ENCODE peak calls at places on chromosomes 16 and 17, in four cellular contexts. C is A549, L is H1, X is K562. Q is an unnamed sample.

GRCh38 chr17:76394166-76394565 is 9.8 kb downstream of the SPHK1 start:
- DNase-seq in C (no peak), L (no peak), X (no peak), Q (no peak)

GRCh38 chr17:81058263-81058871 is 23.4 kb downstream of the BAIAP2 start:
- DNase-seq in C (no peak), L (no peak), X (no peak), Q (no peak)

GRCh38 chr16:89722392-89723278 is 1.3 kb downstream of the ZNF276 start:
- DNase-seq in C (no peak), L (peak), X (no peak), Q (no peak)

GRCh38 chr16:53518550-53519416 is 15.8 kb upstream of the AKTIP start:
- DNase-seq in C (no peak), L (no peak), X (no peak), Q (no peak)

GRCh38 chr17:72580321-72581127 is 459.7 kb downstream of the SOX9 start:
- DNase-seq in C (no peak), L (no peak), X (no peak), Q (peak)

GRCh38 chr17:78873519-78874340 is 29.3 kb downstream of the CEP295NL start:
- DNase-seq in C (no peak), L (no peak), X (no peak), Q (no peak)

GRCh38 chr16:19170043-19170655 is 2.1 kb downstream of the SYT17 start:
- DNase-seq in C (no peak), L (no peak), X (no peak), Q (no peak)

GRCh38 chr17:5419959-5420653 is at the start of gene RPAIN:
- DNase-seq in C (peak), L (peak), X (peak), Q (peak)

GRCh38 chr17:44006581-44007345 is 2.3 kb downstream of the NAGS start:
- DNase-seq in C (peak), L (peak), X (peak), Q (no peak)

GRCh38 chr16:3971261-3971660 is 90.7 kb upstream of the CREBBP start:
- DNase-seq in C (no peak), L (no peak), X (no peak), Q (no peak)

GRCh38 chr17:10210151-10210574 is 11.8 kb upstream of the GAS7 start:
- DNase-seq in C (no peak), L (peak), X (no peak), Q (no peak)

GRCh38 chr16:14071576-14072271 is 605 bp downstream of the MRTFB start:
- DNase-seq in C (peak), L (peak), X (no peak), Q (peak)

GRCh38 chr16:73152731-73153130 is 104.8 kb upstream of the ZFHX3 start:
- DNase-seq in C (no peak), L (peak), X (no peak), Q (peak)

GRCh38 chr17:15931394-15931793 is 13.5 kb upstream of the ADORA2B start:
- DNase-seq in C (no peak), L (no peak), X (no peak), Q (no peak)

GRCh38 chr16:81585785-81586184 is 141.2 kb downstream of the CMIP start:
- DNase-seq in C (no peak), L (no peak), X (peak), Q (peak)

GRCh38 chr17:71914812-71915211 is 206.0 kb upstream of the SOX9 start:
- DNase-seq in C (no peak), L (no peak), X (no peak), Q (no peak)

GRCh38 chr16:84048306-84048705 is 5.7 kb upstream of the SLC38A8 start:
- DNase-seq in C (no peak), L (peak), X (peak), Q (peak)

GRCh38 chr16:77273815-77274214 is 74.6 kb downstream of the SYCE1L start:
- DNase-seq in C (no peak), L (no peak), X (no peak), Q (no peak)

GRCh38 chr17:19724501-19725420 is 8.4 kb upstream of the SLC47A2 start:
- DNase-seq in C (no peak), L (no peak), X (no peak), Q (no peak)

GRCh38 chr17:83078378-83079339 is 750 bp upstream of the METRNL start:
- DNase-seq in C (no peak), L (no peak), X (peak), Q (no peak)

GRCh38 chr17:21066394-21066793 is 23.6 kb upstream of the USP22 start:
- DNase-seq in C (no peak), L (no peak), X (no peak), Q (no peak)

GRCh38 chr17:63096426-63096825 is 130.4 kb downstream of the TANC2 start:
- DNase-seq in C (no peak), L (no peak), X (no peak), Q (no peak)

GRCh38 chr17:34364741-34365140 is 1.7 kb upstream of the CCL1 start:
- DNase-seq in C (no peak), L (no peak), X (no peak), Q (no peak)

GRCh38 chr17:81253358-81254131 is 14.4 kb downstream of the NDUFAF8 start:
- DNase-seq in C (peak), L (peak), X (peak), Q (no peak)

GRCh38 chr16:1960665-1961630 is 1.6 kb downstream of the NDUFB10 start:
- DNase-seq in C (no peak), L (no peak), X (no peak), Q (peak)
- TF ChIP-seq RAD21 in C (no peak), L (no peak), X (no peak), Q (peak)

GRCh38 chr17:45171338-45172231 is 9.9 kb downstream of the HEXIM2 start:
- DNase-seq in C (peak), L (no peak), X (peak), Q (peak)
- TF ChIP-seq MAX in C (peak), L (peak), X (no peak), Q (peak)

DNA sequence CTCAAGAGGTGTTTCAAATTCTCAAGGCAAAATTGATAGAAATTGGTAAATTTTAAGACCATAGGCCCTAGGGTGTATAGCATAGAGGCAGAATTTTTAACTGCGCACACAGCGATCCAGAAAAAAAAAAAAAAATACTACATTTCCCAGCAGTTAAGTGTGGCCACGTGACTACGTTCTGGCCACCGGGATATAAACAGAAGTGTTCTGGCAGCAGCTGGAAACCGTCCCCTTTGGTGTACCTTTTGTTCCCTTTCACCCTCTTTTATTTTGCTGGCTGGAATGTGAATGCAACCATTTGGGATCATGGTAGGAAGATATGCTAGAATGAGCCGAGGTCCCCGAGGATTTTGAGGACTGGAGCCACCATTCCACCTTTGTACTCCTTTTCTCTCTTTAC is 52.7 kb upstream of the AKAP1 start:
- DNase-seq in C (no peak), L (no peak), X (no peak), Q (no peak)
- TF ChIP-seq RNF2 in C (no peak), L (no peak), X (no peak), Q (no peak)

GRCh38 chr16:28195859-28196258 is 15.9 kb downstream of the XPO6 start:
- DNase-seq in C (no peak), L (no peak), X (no peak), Q (no peak)

GRCh38 chr16:28200661-28201060 is 11.1 kb downstream of the XPO6 start:
- DNase-seq in C (no peak), L (no peak), X (no peak), Q (no peak)

GRCh38 chr16:28192811-28193529 is 18.8 kb downstream of the XPO6 start:
- DNase-seq in C (no peak), L (no peak), X (no peak), Q (no peak)

GRCh38 chr16:28193530-28194423 is 18.0 kb downstream of the XPO6 start:
- DNase-seq in C (no peak), L (no peak), X (no peak), Q (no peak)

DNA sequence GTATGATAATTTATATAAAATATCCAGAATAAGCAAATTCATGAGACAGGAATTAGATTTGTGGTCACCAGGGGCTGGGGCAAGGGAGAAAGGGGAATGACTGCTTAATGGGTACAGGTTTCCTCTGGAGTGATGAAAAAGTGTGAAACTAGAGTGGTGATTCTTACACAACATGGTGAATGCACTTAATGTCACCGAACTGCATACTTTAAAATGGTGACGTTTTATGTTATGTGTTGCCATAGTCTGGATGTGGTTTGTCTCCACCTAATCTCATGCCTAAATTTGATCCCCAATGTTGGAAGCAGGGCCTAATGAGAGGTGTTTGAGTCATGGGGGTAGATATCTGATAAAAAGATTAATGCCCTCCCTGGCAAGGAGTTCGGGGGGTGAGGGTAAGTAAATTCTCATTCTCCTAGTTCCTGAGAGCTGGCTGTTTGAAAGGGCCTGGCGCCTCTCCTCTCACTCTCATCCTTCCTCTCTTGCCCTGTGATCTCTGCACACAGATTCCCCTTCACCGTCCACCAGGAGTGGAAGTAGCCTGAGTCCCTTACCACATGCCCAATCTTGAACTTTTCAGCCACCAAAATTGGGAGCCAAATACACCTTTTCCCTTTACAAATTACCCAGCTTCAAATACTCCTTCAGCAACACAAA is 15.3 kb downstream of the XPO6 start:
- DNase-seq in C (no peak), L (no peak), X (no peak), Q (no peak)
- TF ChIP-seq RAD21 in C (no peak), L (no peak), X (no peak), Q (no peak)

GRCh38 chr16:79758615-79759346 is 158.2 kb upstream of the MAF start:
- DNase-seq in C (peak), L (no peak), X (no peak), Q (peak)

GRCh38 chr16:79754081-79754872 is 153.7 kb upstream of the MAF start:
- DNase-seq in C (no peak), L (no peak), X (no peak), Q (no peak)

GRCh38 chr16:79756571-79756970 is 156.0 kb upstream of the MAF start:
- DNase-seq in C (no peak), L (no peak), X (no peak), Q (no peak)

GRCh38 chr16:79757968-79758367 is 157.4 kb upstream of the MAF start:
- DNase-seq in C (no peak), L (no peak), X (no peak), Q (no peak)

GRCh38 chr16:79757163-79757562 is 156.6 kb upstream of the MAF start:
- DNase-seq in C (no peak), L (no peak), X (no peak), Q (no peak)
- TF ChIP-seq MAX in C (no peak), L (no peak), X (no peak), Q (no peak)

GRCh38 chr17:30805944-30806456 is 18.5 kb downstream of the CRLF3 start:
- DNase-seq in C (no peak), L (no peak), X (no peak), Q (no peak)
- TF ChIP-seq RNF2 in C (no peak), L (no peak), X (no peak), Q (no peak)

Q was measured in HepG2.